ENCODE peak calls at places on chromosomes 11 and 22, in four cellular contexts. V is HCT116, C is K562, E is H1. U is an unnamed sample.

GRCh38 chr22:25366408-25366807 is 147.0 kb downstream of the CRYBB2 start:
- DNase-seq in V (no peak), C (no peak), E (no peak), U (no peak)

GRCh38 chr11:107719557-107720304 is 7.9 kb upstream of the SLN start:
- DNase-seq in V (no peak), C (no peak), E (no peak), U (no peak)

GRCh38 chr11:36362902-36363301 is 66.8 kb downstream of the PRR5L start:
- DNase-seq in V (no peak), C (no peak), E (no peak), U (no peak)

GRCh38 chr22:37161442-37161841 is 11.7 kb upstream of the IL2RB start:
- DNase-seq in V (peak), C (peak), E (no peak), U (no peak)

GRCh38 chr22:20316217-20316843 is 3.5 kb downstream of the DGCR6L start:
- DNase-seq in V (no peak), C (peak), E (no peak), U (no peak)

GRCh38 chr11:14357843-14358728 is 897 bp downstream of the RRAS2 start:
- DNase-seq in V (peak), C (peak), E (peak), U (peak)

GRCh38 chr11:109978895-109979294 is 114.3 kb upstream of the ZC3H12C start:
- DNase-seq in V (no peak), C (no peak), E (no peak), U (no peak)

GRCh38 chr11:75562048-75562835 is at the start of gene SERPINH1:
- DNase-seq in V (peak), C (peak), E (peak), U (no peak)

GRCh38 chr22:26656896-26657851 is at the start of gene MIAT:
- DNase-seq in V (no peak), C (peak), E (peak), U (no peak)

GRCh38 chr11:71428861-71429435 is 19.2 kb downstream of the DHCR7 start:
- DNase-seq in V (no peak), C (no peak), E (no peak), U (no peak)

GRCh38 chr11:46047520-46047919 is 73.7 kb downstream of the PHF21A start:
- DNase-seq in V (no peak), C (no peak), E (no peak), U (no peak)

GRCh38 chr11:124725719-124726105 is 14.0 kb upstream of the NRGN start:
- DNase-seq in V (no peak), C (no peak), E (no peak), U (no peak)

GRCh38 chr11:114609429-114609828 is 13.8 kb upstream of the NXPE4 start:
- DNase-seq in V (no peak), C (no peak), E (no peak), U (no peak)

GRCh38 chr11:48013269-48013901 is 33.0 kb downstream of the PTPRJ start:
- DNase-seq in V (no peak), C (no peak), E (no peak), U (no peak)

GRCh38 chr11:33801821-33802413 is 27.6 kb upstream of the FBXO3 start:
- DNase-seq in V (peak), C (no peak), E (no peak), U (no peak)
- TF ChIP-seq YY1 in V (no peak), C (no peak), E (no peak), U (no peak)

GRCh38 chr11:2974272-2974671 is 17.9 kb downstream of the NAP1L4 start:
- DNase-seq in V (no peak), C (no peak), E (no peak), U (no peak)
- H3K4me3 ChIP-seq in V (no peak), C (no peak), E (no peak), U (no peak)

GRCh38 chr22:29310863-29311339 is 4.5 kb downstream of the GAS2L1 start:
- DNase-seq in V (peak), C (peak), E (peak), U (peak)
- TF ChIP-seq YY1 in V (no peak), C (no peak), E (no peak), U (no peak)

GRCh38 chr11:130782361-130783221 is 133.7 kb downstream of the SNX19 start:
- DNase-seq in V (no peak), C (no peak), E (peak), U (no peak)
- H3K4me3 ChIP-seq in V (no peak), C (no peak), E (no peak), U (no peak)

DNA sequence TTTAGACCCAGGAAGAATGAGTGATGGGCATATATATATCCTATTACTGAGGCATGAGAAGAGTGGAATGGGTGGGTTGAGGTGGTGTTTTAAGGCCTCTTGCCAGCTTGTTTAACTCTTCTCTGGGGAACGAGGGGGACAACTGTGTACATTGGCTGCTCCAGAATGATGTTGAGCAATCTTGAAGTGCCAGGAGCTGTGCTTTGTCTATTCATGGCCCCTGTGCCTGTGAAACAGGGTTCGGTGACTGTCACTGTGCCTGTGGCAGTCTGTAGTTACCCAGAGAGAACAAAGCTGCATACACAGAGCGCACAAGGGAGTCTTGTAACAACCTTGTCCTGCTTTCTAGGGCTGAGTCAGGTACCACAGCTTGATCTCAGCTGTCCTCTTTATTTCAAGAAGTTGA is 11.7 kb downstream of the LIMK2 start:
- DNase-seq in V (no peak), C (no peak), E (no peak), U (no peak)
- TF ChIP-seq YY1 in V (no peak), C (no peak), E (no peak), U (no peak)

GRCh38 chr22:17135153-17135760 is 14.1 kb upstream of the TMEM121B start:
- DNase-seq in V (no peak), C (no peak), E (no peak), U (no peak)

GRCh38 chr22:17133137-17133536 is 12.0 kb upstream of the TMEM121B start:
- DNase-seq in V (no peak), C (no peak), E (no peak), U (no peak)

GRCh38 chr22:17132112-17132511 is 11.0 kb upstream of the TMEM121B start:
- DNase-seq in V (no peak), C (no peak), E (no peak), U (no peak)

GRCh38 chr22:17130199-17130598 is 9.0 kb upstream of the TMEM121B start:
- DNase-seq in V (no peak), C (no peak), E (no peak), U (no peak)

GRCh38 chr22:17131686-17132085 is 10.5 kb upstream of the TMEM121B start:
- DNase-seq in V (no peak), C (no peak), E (no peak), U (no peak)
- H3K4me3 ChIP-seq in V (no peak), C (no peak), E (no peak), U (no peak)

GRCh38 chr11:69914286-69915150 is 95.3 kb upstream of the FGF3 start:
- DNase-seq in V (no peak), C (no peak), E (no peak), U (no peak)
- TF ChIP-seq YY1 in V (no peak), C (no peak), E (no peak), U (no peak)